ENCODE peak calls at places on chromosomes 4 and X, in five cellular contexts. One of them, this sample, is unnamed.

GRCh38 chr4:21470531-21470930 is 478.0 kb downstream of the KCNIP4 start:
- DNase-seq in mucosa of descending colon: no peak
- DNase-seq in H4: peak
- DNase-seq in activated T-helper 1 cell treated with anti-CD3 and anti-CD28 coated beads, Interleukin-2, amount 50 U/mL, for 16 hours: no peak
- DNase-seq in H9: no peak
- DNase-seq in this sample: peak

GRCh38 chr4:982814-983213 is 4.0 kb upstream of the IDUA start:
- DNase-seq in mucosa of descending colon: no peak
- DNase-seq in H4: no peak
- DNase-seq in activated T-helper 1 cell treated with anti-CD3 and anti-CD28 coated beads, Interleukin-2, amount 50 U/mL, for 16 hours: no peak
- DNase-seq in H9: no peak
- DNase-seq in this sample: no peak

GRCh38 chrX:14564058-14564457 is 34.7 kb downstream of the GLRA2 start:
- DNase-seq in mucosa of descending colon: no peak
- DNase-seq in H4: no peak
- DNase-seq in activated T-helper 1 cell treated with anti-CD3 and anti-CD28 coated beads, Interleukin-2, amount 50 U/mL, for 16 hours: no peak
- DNase-seq in H9: no peak
- DNase-seq in this sample: no peak

GRCh38 chrX:108439434-108439883 is at the start of gene COL4A5:
- DNase-seq in mucosa of descending colon: peak
- DNase-seq in H4: peak
- DNase-seq in activated T-helper 1 cell treated with anti-CD3 and anti-CD28 coated beads, Interleukin-2, amount 50 U/mL, for 16 hours: no peak
- DNase-seq in H9: peak
- DNase-seq in this sample: peak

GRCh38 chr4:8580321-8581093 is at the start of gene GPR78:
- DNase-seq in mucosa of descending colon: peak
- DNase-seq in H4: no peak
- DNase-seq in activated T-helper 1 cell treated with anti-CD3 and anti-CD28 coated beads, Interleukin-2, amount 50 U/mL, for 16 hours: no peak
- DNase-seq in H9: peak
- DNase-seq in this sample: no peak

GRCh38 chrX:70029790-70030189 is 19.9 kb downstream of the AWAT2 start:
- DNase-seq in mucosa of descending colon: no peak
- DNase-seq in H4: no peak
- DNase-seq in activated T-helper 1 cell treated with anti-CD3 and anti-CD28 coated beads, Interleukin-2, amount 50 U/mL, for 16 hours: no peak
- DNase-seq in H9: no peak
- DNase-seq in this sample: no peak

GRCh38 chrX:791479-792034 is 161.0 kb downstream of the SHOX start:
- DNase-seq in mucosa of descending colon: no peak
- DNase-seq in H4: no peak
- DNase-seq in activated T-helper 1 cell treated with anti-CD3 and anti-CD28 coated beads, Interleukin-2, amount 50 U/mL, for 16 hours: no peak
- DNase-seq in H9: peak
- DNase-seq in this sample: no peak

GRCh38 chr4:173919196-173919595 is 364.3 kb downstream of the FBXO8 start:
- DNase-seq in mucosa of descending colon: no peak
- DNase-seq in H4: no peak
- DNase-seq in activated T-helper 1 cell treated with anti-CD3 and anti-CD28 coated beads, Interleukin-2, amount 50 U/mL, for 16 hours: no peak
- DNase-seq in H9: no peak
- DNase-seq in this sample: no peak

GRCh38 chr4:40190880-40191815 is 5.7 kb upstream of the RHOH start:
- DNase-seq in mucosa of descending colon: no peak
- DNase-seq in H4: no peak
- DNase-seq in activated T-helper 1 cell treated with anti-CD3 and anti-CD28 coated beads, Interleukin-2, amount 50 U/mL, for 16 hours: no peak
- DNase-seq in H9: no peak
- DNase-seq in this sample: no peak

GRCh38 chrX:118736394-118737010 is 9.1 kb downstream of the IL13RA1 start:
- DNase-seq in mucosa of descending colon: no peak
- DNase-seq in H4: no peak
- DNase-seq in activated T-helper 1 cell treated with anti-CD3 and anti-CD28 coated beads, Interleukin-2, amount 50 U/mL, for 16 hours: no peak
- DNase-seq in H9: no peak
- DNase-seq in this sample: no peak

GRCh38 chr4:146521543-146522097 is at the start of gene SLC10A7:
- DNase-seq in mucosa of descending colon: peak
- DNase-seq in H4: peak
- DNase-seq in activated T-helper 1 cell treated with anti-CD3 and anti-CD28 coated beads, Interleukin-2, amount 50 U/mL, for 16 hours: peak
- DNase-seq in H9: peak
- DNase-seq in this sample: peak

GRCh38 chr4:173535932-173536331 is 5.9 kb upstream of the HAND2 start:
- DNase-seq in mucosa of descending colon: no peak
- DNase-seq in H4: no peak
- DNase-seq in activated T-helper 1 cell treated with anti-CD3 and anti-CD28 coated beads, Interleukin-2, amount 50 U/mL, for 16 hours: no peak
- DNase-seq in H9: no peak
- DNase-seq in this sample: no peak

GRCh38 chr4:186918466-186918865 is 194.8 kb upstream of the FAT1 start:
- DNase-seq in mucosa of descending colon: no peak
- DNase-seq in H4: no peak
- DNase-seq in activated T-helper 1 cell treated with anti-CD3 and anti-CD28 coated beads, Interleukin-2, amount 50 U/mL, for 16 hours: no peak
- DNase-seq in H9: no peak
- DNase-seq in this sample: no peak

GRCh38 chr4:155796031-155796430 is 37.2 kb downstream of the GUCY1B1 start:
- DNase-seq in mucosa of descending colon: no peak
- DNase-seq in H4: peak
- DNase-seq in activated T-helper 1 cell treated with anti-CD3 and anti-CD28 coated beads, Interleukin-2, amount 50 U/mL, for 16 hours: no peak
- DNase-seq in H9: peak
- DNase-seq in this sample: peak

GRCh38 chr4:7383251-7383650 is 51.5 kb downstream of the PSAPL1 start:
- DNase-seq in mucosa of descending colon: no peak
- DNase-seq in H4: no peak
- DNase-seq in activated T-helper 1 cell treated with anti-CD3 and anti-CD28 coated beads, Interleukin-2, amount 50 U/mL, for 16 hours: no peak
- DNase-seq in H9: peak
- DNase-seq in this sample: no peak

GRCh38 chrX:67544871-67545771 is 1.3 kb downstream of the AR start:
- DNase-seq in mucosa of descending colon: no peak
- DNase-seq in H4: peak
- DNase-seq in activated T-helper 1 cell treated with anti-CD3 and anti-CD28 coated beads, Interleukin-2, amount 50 U/mL, for 16 hours: no peak
- DNase-seq in H9: peak
- DNase-seq in this sample: no peak

GRCh38 chrX:76279007-76279406 is 106.1 kb downstream of the PBDC1 start:
- DNase-seq in mucosa of descending colon: no peak
- DNase-seq in H4: peak
- DNase-seq in activated T-helper 1 cell treated with anti-CD3 and anti-CD28 coated beads, Interleukin-2, amount 50 U/mL, for 16 hours: peak
- DNase-seq in H9: peak
- DNase-seq in this sample: peak

GRCh38 chrX:1103360-1103759 is 109.1 kb downstream of the CRLF2 start:
- DNase-seq in mucosa of descending colon: no peak
- DNase-seq in H4: no peak
- DNase-seq in activated T-helper 1 cell treated with anti-CD3 and anti-CD28 coated beads, Interleukin-2, amount 50 U/mL, for 16 hours: no peak
- DNase-seq in H9: no peak
- DNase-seq in this sample: no peak

GRCh38 chr4:14091966-14092365 is 464.4 kb upstream of the BOD1L1 start:
- DNase-seq in mucosa of descending colon: no peak
- DNase-seq in H4: no peak
- DNase-seq in activated T-helper 1 cell treated with anti-CD3 and anti-CD28 coated beads, Interleukin-2, amount 50 U/mL, for 16 hours: no peak
- DNase-seq in H9: no peak
- DNase-seq in this sample: no peak

GRCh38 chrX:10597871-10598270 is 22.5 kb downstream of the MID1 start:
- DNase-seq in mucosa of descending colon: no peak
- DNase-seq in H4: peak
- DNase-seq in activated T-helper 1 cell treated with anti-CD3 and anti-CD28 coated beads, Interleukin-2, amount 50 U/mL, for 16 hours: no peak
- DNase-seq in H9: no peak
- DNase-seq in this sample: no peak

GRCh38 chr4:152188801-152189200 is 347.1 kb downstream of the FBXW7 start:
- DNase-seq in mucosa of descending colon: no peak
- DNase-seq in H4: no peak
- DNase-seq in activated T-helper 1 cell treated with anti-CD3 and anti-CD28 coated beads, Interleukin-2, amount 50 U/mL, for 16 hours: no peak
- DNase-seq in H9: no peak
- DNase-seq in this sample: no peak

GRCh38 chr4:6416518-6417286 is 55.7 kb downstream of the PPP2R2C start:
- DNase-seq in mucosa of descending colon: no peak
- DNase-seq in H4: no peak
- DNase-seq in activated T-helper 1 cell treated with anti-CD3 and anti-CD28 coated beads, Interleukin-2, amount 50 U/mL, for 16 hours: no peak
- DNase-seq in H9: no peak
- DNase-seq in this sample: no peak

GRCh38 chr4:7067147-7067522 is 729 bp downstream of the GRPEL1 start:
- DNase-seq in mucosa of descending colon: peak
- DNase-seq in H4: no peak
- DNase-seq in activated T-helper 1 cell treated with anti-CD3 and anti-CD28 coated beads, Interleukin-2, amount 50 U/mL, for 16 hours: peak
- DNase-seq in H9: no peak
- DNase-seq in this sample: peak

GRCh38 chr4:152103181-152103901 is 342.5 kb upstream of the GATB start:
- DNase-seq in mucosa of descending colon: no peak
- DNase-seq in H4: no peak
- DNase-seq in activated T-helper 1 cell treated with anti-CD3 and anti-CD28 coated beads, Interleukin-2, amount 50 U/mL, for 16 hours: no peak
- DNase-seq in H9: no peak
- DNase-seq in this sample: no peak

GRCh38 chr4:154329268-154329858 is 162.2 kb downstream of the DCHS2 start:
- DNase-seq in mucosa of descending colon: no peak
- DNase-seq in H4: peak
- DNase-seq in activated T-helper 1 cell treated with anti-CD3 and anti-CD28 coated beads, Interleukin-2, amount 50 U/mL, for 16 hours: no peak
- DNase-seq in H9: no peak
- DNase-seq in this sample: no peak

GRCh38 chr4:183342541-183343533 is 20.6 kb upstream of the CLDN24 start:
- DNase-seq in mucosa of descending colon: no peak
- DNase-seq in H4: no peak
- DNase-seq in activated T-helper 1 cell treated with anti-CD3 and anti-CD28 coated beads, Interleukin-2, amount 50 U/mL, for 16 hours: no peak
- DNase-seq in H9: peak
- DNase-seq in this sample: no peak

GRCh38 chr4:152363086-152363485 is 172.8 kb downstream of the FBXW7 start:
- DNase-seq in mucosa of descending colon: no peak
- DNase-seq in H4: no peak
- DNase-seq in activated T-helper 1 cell treated with anti-CD3 and anti-CD28 coated beads, Interleukin-2, amount 50 U/mL, for 16 hours: no peak
- DNase-seq in H9: no peak
- DNase-seq in this sample: no peak

GRCh38 chr4:88646528-88647280 is 50.9 kb downstream of the NAP1L5 start:
- DNase-seq in mucosa of descending colon: no peak
- DNase-seq in H4: no peak
- DNase-seq in activated T-helper 1 cell treated with anti-CD3 and anti-CD28 coated beads, Interleukin-2, amount 50 U/mL, for 16 hours: no peak
- DNase-seq in H9: peak
- DNase-seq in this sample: no peak

GRCh38 chrX:79107891-79108718 is 36.4 kb upstream of the GPR174 start:
- DNase-seq in mucosa of descending colon: no peak
- DNase-seq in H4: no peak
- DNase-seq in activated T-helper 1 cell treated with anti-CD3 and anti-CD28 coated beads, Interleukin-2, amount 50 U/mL, for 16 hours: no peak
- DNase-seq in H9: no peak
- DNase-seq in this sample: no peak

GRCh38 chr4:32506067-32506466 is 1785.9 kb downstream of the PCDH7 start:
- DNase-seq in mucosa of descending colon: no peak
- DNase-seq in H4: no peak
- DNase-seq in activated T-helper 1 cell treated with anti-CD3 and anti-CD28 coated beads, Interleukin-2, amount 50 U/mL, for 16 hours: no peak
- DNase-seq in H9: no peak
- DNase-seq in this sample: no peak

GRCh38 chrX:96721398-96721797 is 36.8 kb downstream of the DIAPH2 start:
- DNase-seq in mucosa of descending colon: no peak
- DNase-seq in H4: peak
- DNase-seq in activated T-helper 1 cell treated with anti-CD3 and anti-CD28 coated beads, Interleukin-2, amount 50 U/mL, for 16 hours: no peak
- DNase-seq in H9: no peak
- DNase-seq in this sample: no peak

GRCh38 chr4:73599182-73599581 is 21.1 kb downstream of the RASSF6 start:
- DNase-seq in mucosa of descending colon: peak
- DNase-seq in H4: peak
- DNase-seq in activated T-helper 1 cell treated with anti-CD3 and anti-CD28 coated beads, Interleukin-2, amount 50 U/mL, for 16 hours: no peak
- DNase-seq in H9: peak
- DNase-seq in this sample: peak

GRCh38 chr4:15811703-15812325 is 33.7 kb downstream of the CD38 start:
- DNase-seq in mucosa of descending colon: no peak
- DNase-seq in H4: peak
- DNase-seq in activated T-helper 1 cell treated with anti-CD3 and anti-CD28 coated beads, Interleukin-2, amount 50 U/mL, for 16 hours: no peak
- DNase-seq in H9: no peak
- DNase-seq in this sample: no peak

GRCh38 chr4:149684516-149684915 is 131.1 kb downstream of the IQCM start:
- DNase-seq in mucosa of descending colon: no peak
- DNase-seq in H4: no peak
- DNase-seq in activated T-helper 1 cell treated with anti-CD3 and anti-CD28 coated beads, Interleukin-2, amount 50 U/mL, for 16 hours: no peak
- DNase-seq in H9: no peak
- DNase-seq in this sample: no peak

GRCh38 chrX:136207546-136207945 is 43.7 kb downstream of the MAP7D3 start:
- DNase-seq in mucosa of descending colon: no peak
- DNase-seq in H4: no peak
- DNase-seq in activated T-helper 1 cell treated with anti-CD3 and anti-CD28 coated beads, Interleukin-2, amount 50 U/mL, for 16 hours: no peak
- DNase-seq in H9: no peak
- DNase-seq in this sample: no peak

GRCh38 chr4:16579866-16580265 is 318.6 kb downstream of the LDB2 start:
- DNase-seq in mucosa of descending colon: no peak
- DNase-seq in H4: peak
- DNase-seq in activated T-helper 1 cell treated with anti-CD3 and anti-CD28 coated beads, Interleukin-2, amount 50 U/mL, for 16 hours: no peak
- DNase-seq in H9: no peak
- DNase-seq in this sample: no peak

GRCh38 chrX:134452591-134452990 is 7.4 kb upstream of the HPRT1 start:
- DNase-seq in mucosa of descending colon: no peak
- DNase-seq in H4: no peak
- DNase-seq in activated T-helper 1 cell treated with anti-CD3 and anti-CD28 coated beads, Interleukin-2, amount 50 U/mL, for 16 hours: no peak
- DNase-seq in H9: no peak
- DNase-seq in this sample: no peak

GRCh38 chrX:5656544-5656943 is 572.1 kb downstream of the NLGN4X start:
- DNase-seq in mucosa of descending colon: no peak
- DNase-seq in H4: no peak
- DNase-seq in activated T-helper 1 cell treated with anti-CD3 and anti-CD28 coated beads, Interleukin-2, amount 50 U/mL, for 16 hours: no peak
- DNase-seq in H9: no peak
- DNase-seq in this sample: no peak